ENCODE peak calls at places on chromosomes 5 and 9, in six cellular contexts. M is GM12865, S is AG09309, L is Peyer's patch, A is fibroblast of the aortic adventitia, D is PC-3. J is an unnamed sample.

GRCh38 chr9:109497193-109498165 is 628 bp downstream of the PTPN3 start:
- DNase-seq in M (no peak), S (no peak), L (peak; percentile 55), A (no peak), D (peak; percentile 55), J (no peak)

GRCh38 chr9:108142504-108143201 is 653.1 kb upstream of the KLF4 start:
- DNase-seq in M (peak; percentile 47), S (peak; percentile 85), L (peak; percentile 79), A (peak; percentile 98), D (no peak), J (peak; percentile 84)

GRCh38 chr5:39422886-39423285 is 1.9 kb downstream of the DAB2 start:
- DNase-seq in M (no peak), S (no peak), L (no peak), A (no peak), D (no peak), J (no peak)

GRCh38 chr9:78316151-78316892 is 19.4 kb downstream of the PSAT1 start:
- DNase-seq in M (no peak), S (no peak), L (no peak), A (no peak), D (no peak), J (no peak)

GRCh38 chr9:77714077-77714549 is 66.0 kb upstream of the GNA14 start:
- DNase-seq in M (no peak), S (no peak), L (no peak), A (peak; percentile 44), D (no peak), J (no peak)

GRCh38 chr5:127957183-127957582 is 126.4 kb upstream of the SLC12A2 start:
- DNase-seq in M (no peak), S (no peak), L (no peak), A (peak; percentile 56), D (peak; percentile 62), J (no peak)

GRCh38 chr5:135471726-135472125 is 19.6 kb upstream of the TIFAB start:
- DNase-seq in M (no peak), S (no peak), L (no peak), A (no peak), D (no peak), J (no peak)

GRCh38 chr5:38193015-38193581 is 65.3 kb upstream of the EGFLAM start:
- DNase-seq in M (peak; percentile 67), S (peak; percentile 8), L (peak; percentile 82), A (peak; percentile 68), D (peak; percentile 85), J (no peak)

GRCh38 chr5:3099954-3100353 is 348.5 kb upstream of the IRX2 start:
- DNase-seq in M (no peak), S (no peak), L (no peak), A (no peak), D (no peak), J (no peak)

GRCh38 chr5:82662340-82662739 is 384.2 kb upstream of the RPS23 start:
- DNase-seq in M (no peak), S (no peak), L (no peak), A (peak; percentile 16), D (no peak), J (no peak)

GRCh38 chr5:177195307-177195952 is 61.9 kb downstream of the NSD1 start:
- DNase-seq in M (no peak), S (no peak), L (no peak), A (no peak), D (no peak), J (no peak)

GRCh38 chr9:9949948-9950347 is 662.9 kb downstream of the PTPRD start:
- DNase-seq in M (no peak), S (no peak), L (no peak), A (no peak), D (no peak), J (no peak)

GRCh38 chr5:143404416-143405062 is 1.1 kb upstream of the NR3C1 start:
- DNase-seq in M (peak; percentile 92), S (peak; percentile 78), L (peak; percentile 88), A (peak; percentile 96), D (peak; percentile 69), J (no peak)

GRCh38 chr5:4022991-4023390 is 427.4 kb downstream of the IRX1 start:
- DNase-seq in M (no peak), S (no peak), L (no peak), A (no peak), D (no peak), J (no peak)

GRCh38 chr9:37025381-37026084 is 8.5 kb downstream of the PAX5 start:
- DNase-seq in M (no peak), S (no peak), L (no peak), A (no peak), D (no peak), J (no peak)
- H3K4me3 ChIP-seq in M (peak overlapping the region; percentile 77), S (peak overlapping the region; percentile 27), L (peak overlapping the region; percentile 37), A (peak overlapping the region; percentile 45), D (no peak overlapping the region), J (peak overlapping the region; percentile 18)

DNA sequence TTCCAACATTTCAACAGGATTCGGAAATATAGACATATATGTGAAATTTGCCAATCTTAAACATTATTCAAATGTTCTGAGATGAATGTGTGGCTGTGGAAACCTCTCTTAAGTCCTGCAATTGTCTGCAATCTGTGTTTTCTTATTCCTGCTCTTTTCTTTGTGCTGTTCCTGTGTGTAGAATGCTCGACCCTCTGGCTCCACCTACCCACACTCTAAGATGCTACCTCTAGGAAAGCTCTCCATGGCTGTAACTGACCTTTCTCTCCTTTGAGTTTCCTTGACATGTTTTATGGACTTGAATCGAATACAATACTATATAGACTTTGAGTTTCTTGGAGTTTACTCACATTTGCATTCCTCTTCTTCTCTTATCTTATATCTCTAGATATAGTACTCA is 120.6 kb upstream of the ASTN2 start:
- DNase-seq in M (no peak), S (no peak), L (no peak), A (no peak), D (no peak), J (no peak)
- TF ChIP-seq CTCF in M (no peak), S (no peak), L (no peak), A (no peak), D (no peak), J (peak; percentile 14)

GRCh38 chr9:6034954-6035353 is 19.5 kb upstream of the RANBP6 start:
- DNase-seq in M (peak; percentile 18), S (no peak), L (no peak), A (no peak), D (peak; percentile 27), J (no peak)

GRCh38 chr9:6045364-6045763 is 29.9 kb upstream of the RANBP6 start:
- DNase-seq in M (no peak), S (no peak), L (no peak), A (no peak), D (no peak), J (no peak)

DNA sequence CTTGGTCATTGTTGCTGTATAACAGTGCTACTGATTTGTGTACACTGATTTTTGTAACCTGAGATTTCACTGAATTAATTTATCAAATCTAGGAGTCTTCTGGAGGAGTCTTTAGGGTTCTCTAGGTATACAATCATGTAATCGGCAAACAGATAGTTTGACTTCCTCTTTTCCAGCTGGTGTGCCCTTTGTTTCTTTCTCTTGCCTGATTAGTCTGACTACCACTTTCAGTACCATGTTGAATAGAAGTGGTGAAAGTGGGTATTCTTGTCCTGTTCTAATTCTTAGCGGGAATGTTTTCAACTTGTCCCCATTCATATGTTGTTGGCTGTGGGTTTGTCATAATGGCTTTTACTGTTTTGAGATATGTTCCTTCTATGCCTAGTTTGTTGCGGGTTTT is 24.7 kb upstream of the RANBP6 start:
- DNase-seq in M (no peak), S (no peak), L (no peak), A (no peak), D (no peak), J (no peak)
- H3K4me3 ChIP-seq in M (no peak overlapping the region), S (no peak overlapping the region), L (no peak overlapping the region), A (no peak overlapping the region), D (no peak overlapping the region), J (no peak overlapping the region)

DNA sequence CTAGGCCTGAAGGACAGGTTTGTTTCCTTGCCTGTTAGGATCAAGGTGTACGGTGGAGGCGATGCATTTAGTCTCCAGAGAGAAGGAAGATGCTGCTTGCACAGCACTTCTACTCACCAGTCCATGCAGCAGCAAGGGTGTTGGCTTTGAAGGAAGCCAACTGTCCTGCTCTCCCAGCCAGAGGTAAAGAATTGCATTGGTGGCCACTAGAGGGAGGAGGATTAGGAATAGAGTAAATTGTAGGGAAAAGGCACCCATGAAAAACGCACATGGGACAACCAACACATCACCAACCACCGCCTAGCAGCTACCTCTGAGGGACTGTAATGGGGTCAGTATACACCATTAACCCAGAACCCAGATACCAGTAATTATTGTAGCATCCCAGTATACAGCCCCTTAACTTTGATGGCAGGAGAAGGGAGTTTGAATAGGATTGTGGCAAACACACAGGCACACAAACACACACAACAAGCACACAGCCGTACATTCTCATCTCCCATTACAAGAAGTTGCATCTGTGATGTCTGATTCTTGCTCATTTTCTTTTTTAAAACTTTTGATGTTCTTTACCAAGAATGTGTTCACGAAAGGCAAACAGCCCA is 267.7 kb downstream of the ADAMTS6 start:
- DNase-seq in M (peak; percentile 17), S (no peak), L (no peak), A (peak; percentile 48), D (peak; percentile 45), J (no peak)
- TF ChIP-seq CTCF in M (peak; percentile 35), S (peak; percentile 47), L (no peak), A (peak; percentile 47), D (peak; percentile 58), J (peak; percentile 71)

GRCh38 chr5:179746872-179747271 is 14.2 kb downstream of the MAML1 start:
- DNase-seq in M (no peak), S (no peak), L (no peak), A (no peak), D (no peak), J (no peak)
- H3K4me3 ChIP-seq in M (no peak overlapping the region), S (no peak overlapping the region), L (no peak overlapping the region), A (no peak overlapping the region), D (no peak overlapping the region), J (no peak overlapping the region)